ENCODE peak calls at places on chromosomes 16 and 17, in seven cellular contexts. G is left lung, Q is AG04450, W is fibroblast of pulmonary artery, U is thoracic aorta, B is suprapubic skin, H is cardiac muscle cell. E is an unnamed sample.

GRCh38 chr16:12661656-12662172 is 142.0 kb downstream of the CPPED1 start:
- DNase-seq in W (peak; percentile 53), B (no peak), H (peak; percentile 92), G (no peak), Q (no peak), U (no peak), E (peak; percentile 13)

GRCh38 chr16:71479420-71479819 is 9.7 kb downstream of the ZNF19 start:
- DNase-seq in W (peak; percentile 53), H (peak; percentile 32), G (no peak), U (no peak), B (no peak), Q (no peak), E (peak; percentile 33)

GRCh38 chr16:86505899-86506864 is 4.1 kb upstream of the FOXF1 start:
- DNase-seq in B (no peak), U (no peak), Q (no peak), G (no peak), W (no peak), H (no peak), E (no peak)

GRCh38 chr17:58059141-58059540 is 24.1 kb upstream of the DYNLL2 start:
- DNase-seq in U (no peak), W (no peak), Q (no peak), B (no peak), H (no peak), G (no peak), E (no peak)

GRCh38 chr17:31319253-31319661 is 2.2 kb downstream of the EVI2A start:
- DNase-seq in Q (no peak), G (no peak), W (no peak), B (no peak), H (no peak), U (no peak), E (no peak)

GRCh38 chr16:73126453-73126853 is 78.5 kb upstream of the ZFHX3 start:
- DNase-seq in U (no peak), H (no peak), W (peak; percentile 97), Q (no peak), G (peak; percentile 35), B (no peak), E (peak; percentile 85)

GRCh38 chr16:84453061-84453752 is 51.3 kb downstream of the MEAK7 start:
- DNase-seq in U (no peak), B (peak; percentile 64), H (no peak), G (no peak), W (no peak), Q (no peak), E (no peak)

GRCh38 chr17:78923660-78924453 is 1.3 kb downstream of the TIMP2 start:
- DNase-seq in U (no peak), W (no peak), Q (no peak), B (peak; percentile 87), H (no peak), G (peak; percentile 92), E (no peak)

GRCh38 chr16:69286941-69287713 is 24.0 kb upstream of the VPS4A start:
- DNase-seq in G (peak; percentile 67), W (peak; percentile 87), B (no peak), Q (peak; percentile 34), H (peak; percentile 78), U (peak; percentile 31), E (peak; percentile 88)

GRCh38 chr17:29243792-29244191 is 2.9 kb upstream of the CRYBA1 start:
- DNase-seq in H (no peak), B (no peak), G (no peak), W (peak; percentile 42), Q (no peak), U (no peak), E (no peak)

GRCh38 chr17:45175759-45176140 is 14.1 kb downstream of the HEXIM2 start:
- DNase-seq in W (no peak), B (no peak), Q (no peak), H (no peak), G (no peak), U (no peak), E (no peak)

GRCh38 chr17:17628388-17629008 is 37.0 kb upstream of the PEMT start:
- DNase-seq in G (no peak), Q (no peak), B (no peak), U (no peak), W (no peak), H (no peak), E (no peak)
- H3K4me3 ChIP-seq in G (no peak overlapping the region), Q (no peak overlapping the region), B (no peak overlapping the region), U (peak overlapping the region; percentile 50), W (no peak overlapping the region), H (no peak overlapping the region), E (peak overlapping the region; percentile 31)

GRCh38 chr17:9110501-9110900 is 89.2 kb downstream of the NTN1 start:
- DNase-seq in H (no peak), B (no peak), G (no peak), U (no peak), Q (no peak), W (no peak), E (no peak)

GRCh38 chr17:9120471-9120870 is 99.2 kb downstream of the NTN1 start:
- DNase-seq in B (no peak), Q (no peak), G (no peak), H (no peak), U (no peak), W (no peak), E (no peak)

GRCh38 chr17:9116311-9116820 is 95.1 kb downstream of the NTN1 start:
- DNase-seq in G (no peak), W (no peak), B (no peak), Q (no peak), U (no peak), H (no peak), E (no peak)

GRCh38 chr17:9116861-9117568 is 95.7 kb downstream of the NTN1 start:
- DNase-seq in G (no peak), U (no peak), Q (no peak), W (no peak), B (no peak), H (no peak), E (no peak)

DNA sequence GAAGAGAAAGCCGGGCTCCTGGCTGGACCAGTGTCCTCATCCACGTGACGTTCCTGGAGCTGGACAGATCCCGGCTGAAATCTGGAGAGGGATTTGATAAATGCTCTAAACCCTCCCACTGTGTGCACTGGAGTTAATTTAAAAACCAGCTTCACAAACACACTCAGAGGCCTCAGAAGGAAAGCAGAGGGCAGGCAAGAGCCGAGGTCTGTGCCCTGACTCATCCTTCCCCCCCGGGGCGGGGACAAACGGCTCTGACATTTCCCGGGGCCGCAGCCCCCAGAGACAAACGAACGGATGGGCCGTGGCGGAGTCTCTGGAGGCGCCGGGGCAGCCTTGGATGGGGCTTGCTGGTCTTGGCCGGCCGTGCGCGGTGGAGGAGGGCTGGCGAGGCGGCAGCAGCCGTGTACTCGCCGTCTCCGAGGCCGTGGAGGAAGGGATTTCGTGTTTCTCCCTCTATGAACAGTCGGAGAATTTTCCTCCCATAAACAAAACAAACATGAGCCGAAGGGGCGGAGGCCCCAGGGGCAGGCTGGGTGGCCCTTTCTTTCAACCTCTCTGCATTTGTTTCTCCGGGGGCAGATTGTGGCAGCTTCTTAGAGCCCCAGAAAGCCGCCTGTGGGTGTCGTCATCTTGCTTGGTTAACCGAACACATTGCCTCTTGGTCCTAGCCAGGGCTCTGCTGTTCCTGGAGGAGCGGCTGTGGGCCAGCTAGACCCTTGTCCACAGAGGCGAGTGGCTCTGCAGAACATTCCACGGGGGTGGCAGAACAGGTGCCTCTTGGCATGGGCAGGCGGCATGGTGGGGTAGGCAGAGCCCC is 94.3 kb downstream of the NTN1 start:
- DNase-seq in B (peak; percentile 85), Q (no peak), U (peak; percentile 66), G (peak; percentile 56), W (peak; percentile 41), H (peak; percentile 33), E (peak; percentile 38)
- TF ChIP-seq CTCF in B (no peak), Q (peak; percentile 7), U (peak; percentile 31), G (peak; percentile 14), W (peak; percentile 20), H (peak; percentile 26), E (peak; percentile 34)

GRCh38 chr17:73304971-73305786 is 6.6 kb downstream of the CDC42EP4 start:
- DNase-seq in B (peak; percentile 80), W (peak; percentile 92), Q (no peak), U (peak; percentile 72), H (peak; percentile 68), G (peak; percentile 54), E (peak; percentile 88)
- H3K4me3 ChIP-seq in B (peak overlapping the region; percentile 43), W (peak overlapping the region; percentile 46), Q (peak overlapping the region; percentile 56), U (peak overlapping the region; percentile 67), H (no peak overlapping the region), G (peak overlapping the region; percentile 13), E (peak overlapping the region; percentile 62)

GRCh38 chr17:42577532-42578281 is at the start of gene PSMC3IP:
- DNase-seq in G (peak; percentile 97), B (peak; percentile 99), Q (peak; percentile 78), U (peak; percentile 83), H (peak; percentile 95), W (peak; percentile 95), E (peak; percentile 93)
- TF ChIP-seq CTCF in G (peak; percentile 13), B (no peak), Q (peak; percentile 46), U (peak; percentile 31), H (peak; percentile 41), W (peak; percentile 35), E (peak; percentile 42)

GRCh38 chr16:2364638-2365210 is 24.2 kb upstream of the ABCA3 start:
- DNase-seq in H (no peak), U (no peak), G (no peak), W (peak; percentile 28), B (no peak), Q (no peak), E (peak; percentile 11)

GRCh38 chr16:2365895-2366294 is 25.4 kb upstream of the ABCA3 start:
- DNase-seq in B (no peak), W (peak; percentile 64), H (no peak), G (no peak), U (no peak), Q (peak; percentile 18), E (peak; percentile 74)

GRCh38 chr16:2366660-2367309 is 26.3 kb upstream of the ABCA3 start:
- DNase-seq in G (no peak), W (no peak), B (no peak), Q (no peak), H (no peak), U (no peak), E (no peak)

GRCh38 chr16:2362218-2362617 is 21.7 kb upstream of the ABCA3 start:
- DNase-seq in U (no peak), B (no peak), Q (no peak), W (no peak), H (no peak), G (no peak), E (no peak)

DNA sequence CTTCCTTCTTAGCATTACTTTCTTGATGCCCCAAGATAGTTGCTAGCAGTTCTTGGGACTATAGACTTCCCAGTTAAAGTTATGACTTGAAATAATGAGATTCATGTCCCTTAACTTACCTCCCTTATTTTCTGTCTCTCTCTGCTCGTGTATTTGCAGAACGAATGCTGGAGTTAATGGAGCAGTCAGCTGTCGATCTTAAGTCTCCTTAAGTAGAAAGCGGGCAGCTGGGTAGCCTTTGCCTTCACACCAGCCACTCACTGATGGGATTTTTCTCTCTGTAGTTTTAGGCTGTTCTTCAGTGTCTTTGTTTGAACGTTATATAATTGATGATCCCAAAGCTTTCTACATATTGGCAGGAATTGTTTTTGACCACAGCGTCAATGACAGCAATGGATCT is 24.9 kb upstream of the ABCA3 start:
- DNase-seq in G (no peak), B (no peak), U (no peak), Q (no peak), H (no peak), W (no peak), E (peak; percentile 14)
- H3K4me3 ChIP-seq in G (no peak overlapping the region), B (no peak overlapping the region), U (no peak overlapping the region), Q (no peak overlapping the region), H (no peak overlapping the region), W (no peak overlapping the region), E (no peak overlapping the region)

GRCh38 chr17:77728022-77728671 is 230.4 kb upstream of the TNRC6C start:
- DNase-seq in Q (no peak), B (no peak), W (no peak), G (no peak), U (no peak), H (no peak), E (peak; percentile 28)
- TF ChIP-seq CTCF in Q (no peak), B (no peak), W (no peak), G (no peak), U (no peak), H (peak; percentile 4), E (peak; percentile 22)

GRCh38 chr16:66891797-66892196 is 11.5 kb downstream of the PDP2 start:
- DNase-seq in W (no peak), H (no peak), B (no peak), Q (no peak), G (no peak), U (no peak), E (no peak)
- H3K4me3 ChIP-seq in W (no peak overlapping the region), H (no peak overlapping the region), B (no peak overlapping the region), Q (no peak overlapping the region), G (no peak overlapping the region), U (no peak overlapping the region), E (no peak overlapping the region)